ENCODE peak calls at places on chromosomes 3 and 15, in eight cellular contexts. K is fibroblast of the conjunctiva; H is COR-L47; R is activated CD4-positive, alpha-beta T cell treated with anti-CD3 and anti-CD28 coated beads, Interleukin-2, amount 10 ng/mL, durations not matched to agents 7 days and 5 days; Y is NCI-H82; B is Caki2; L is activated effector memory CD4-positive, alpha-beta T cell treated with anti-CD3 and anti-CD28 coated beads, Interleukin-2, amount 50 U/mL, for 16 hours; U is M059J. G is an unnamed sample.

GRCh38 chr3:36905545-36905944 is 39.3 kb downstream of the TRANK1 start:
- DNase-seq in K (no peak), H (no peak), R (no peak), Y (no peak), B (no peak), L (no peak), U (peak; percentile 20), G (no peak)

GRCh38 chr15:49187537-49188245 is 17.6 kb downstream of the GALK2 start:
- DNase-seq in K (no peak), H (no peak), R (no peak), Y (no peak), B (no peak), L (no peak), U (peak; percentile 67), G (no peak)

GRCh38 chr15:48560321-48561051 is 85.0 kb downstream of the FBN1 start:
- DNase-seq in K (peak; percentile 73), H (no peak), R (no peak), Y (peak; percentile 41), B (no peak), L (no peak), U (no peak), G (no peak)

GRCh38 chr3:21752749-21753347 is 1.8 kb upstream of the ZNF385D start:
- DNase-seq in K (peak; percentile 81), H (no peak), R (no peak), Y (peak; percentile 78), B (peak; percentile 43), L (no peak), U (peak; percentile 65), G (peak; percentile 28)

GRCh38 chr3:127629462-127630403 is 748 bp downstream of the PODXL2 start:
- DNase-seq in K (no peak), H (peak; percentile 52), R (peak; percentile 23), Y (peak; percentile 80), B (no peak), L (peak; percentile 83), U (no peak), G (no peak)

GRCh38 chr3:12483364-12483763 is 916 bp upstream of the TSEN2 start:
- DNase-seq in K (no peak), H (no peak), R (no peak), Y (peak; percentile 36), B (peak; percentile 23), L (peak; percentile 30), U (peak; percentile 28), G (no peak)

GRCh38 chr15:89506026-89506686 is 9.8 kb upstream of the RHCG start:
- DNase-seq in K (no peak), H (no peak), R (no peak), Y (no peak), B (no peak), L (no peak), U (no peak), G (no peak)

GRCh38 chr3:130946876-130947275 is 53.0 kb downstream of the ATP2C1 start:
- DNase-seq in K (no peak), H (no peak), R (no peak), Y (no peak), B (no peak), L (no peak), U (no peak), G (no peak)

GRCh38 chr3:80592792-80593191 is 825.0 kb upstream of the ROBO1 start:
- DNase-seq in K (no peak), H (no peak), R (no peak), Y (no peak), B (no peak), L (no peak), U (no peak), G (no peak)

GRCh38 chr3:177753498-177754155 is 556.3 kb upstream of the TBL1XR1 start:
- DNase-seq in K (no peak), H (no peak), R (no peak), Y (no peak), B (no peak), L (no peak), U (peak; percentile 74), G (no peak)

GRCh38 chr3:117706037-117706436 is 996.5 kb downstream of the TUSC7 start:
- DNase-seq in K (peak; percentile 95), H (no peak), R (no peak), Y (no peak), B (no peak), L (no peak), U (peak; percentile 70), G (no peak)

GRCh38 chr3:129596194-129597086 is 10.0 kb downstream of the PLXND1 start:
- DNase-seq in K (peak; percentile 90), H (no peak), R (no peak), Y (peak; percentile 29), B (no peak), L (no peak), U (peak; percentile 94), G (no peak)

GRCh38 chr3:179476215-179476614 is 24.9 kb upstream of the GNB4 start:
- DNase-seq in K (no peak), H (no peak), R (no peak), Y (peak; percentile 17), B (no peak), L (no peak), U (no peak), G (no peak)

GRCh38 chr15:34656005-34656604 is 72.7 kb upstream of the GOLGA8B start:
- DNase-seq in K (no peak), H (no peak), R (no peak), Y (no peak), B (no peak), L (no peak), U (no peak), G (no peak)

GRCh38 chr15:89964555-89964954 is 36.6 kb upstream of the ZNF710 start:
- DNase-seq in K (no peak), H (peak; percentile 21), R (no peak), Y (no peak), B (no peak), L (no peak), U (no peak), G (no peak)

GRCh38 chr3:132898131-132898530 is 140.1 kb upstream of the TMEM108 start:
- DNase-seq in K (no peak), H (no peak), R (no peak), Y (no peak), B (no peak), L (no peak), U (peak; percentile 20), G (no peak)

GRCh38 chr3:64900916-64901903 is 213.4 kb upstream of the ADAMTS9 start:
- DNase-seq in K (peak; percentile 16), H (no peak), R (no peak), Y (no peak), B (no peak), L (no peak), U (no peak), G (no peak)

GRCh38 chr3:196159952-196160804 is 51.0 kb downstream of the ZDHHC19 start:
- DNase-seq in K (peak; percentile 42), H (peak; percentile 23), R (peak; percentile 51), Y (peak; percentile 68), B (peak; percentile 76), L (peak; percentile 69), U (peak; percentile 94), G (peak; percentile 71)

GRCh38 chr15:70853270-70853854 is 595 bp downstream of the LARP6 start:
- DNase-seq in K (peak; percentile 87), H (no peak), R (no peak), Y (peak; percentile 29), B (peak; percentile 50), L (no peak), U (peak; percentile 62), G (no peak)

GRCh38 chr3:141489184-141489583 is 2.4 kb downstream of the RASA2 start:
- DNase-seq in K (no peak), H (no peak), R (peak; percentile 22), Y (no peak), B (no peak), L (no peak), U (no peak), G (peak; percentile 77)

GRCh38 chr15:62280625-62281024 is 115.5 kb upstream of the C2CD4B start:
- DNase-seq in K (no peak), H (no peak), R (no peak), Y (peak; percentile 43), B (no peak), L (no peak), U (no peak), G (no peak)

GRCh38 chr15:68817304-68818087 is 3.2 kb downstream of the ANP32A start:
- DNase-seq in K (no peak), H (peak; percentile 80), R (peak; percentile 76), Y (peak; percentile 60), B (peak; percentile 75), L (peak; percentile 89), U (peak; percentile 65), G (peak; percentile 84)

G was measured in MM.1S.